ENCODE peak calls at places on chromosomes 16 and 17, in seven cellular contexts. One of them, this sample, is unnamed.

GRCh38 chr16:66359012-66359411 is 7.5 kb upstream of the CDH5 start:
- DNase-seq in T-cell: no peak
- DNase-seq in heart right ventricle: no peak
- DNase-seq in C1 segment of cervical spinal cord: no peak
- DNase-seq in stimulated activated CD8-positive, alpha-beta memory T cell treated with anti-CD3 and anti-CD28 coated beads, Interleukin-4, amount 100 ng/mL, for 24 hours: no peak
- DNase-seq in activated CD4-positive, alpha-beta T cell treated with anti-CD3 and anti-CD28 coated beads, Interleukin-2, amount 50 U/mL, for 1 hour: no peak
- DNase-seq in HEK293T: no peak
- DNase-seq in this sample: no peak

GRCh38 chr16:6946106-6946505 is 386.5 kb upstream of the RBFOX1 start:
- DNase-seq in T-cell: no peak
- DNase-seq in heart right ventricle: no peak
- DNase-seq in C1 segment of cervical spinal cord: no peak
- DNase-seq in stimulated activated CD8-positive, alpha-beta memory T cell treated with anti-CD3 and anti-CD28 coated beads, Interleukin-4, amount 100 ng/mL, for 24 hours: no peak
- DNase-seq in activated CD4-positive, alpha-beta T cell treated with anti-CD3 and anti-CD28 coated beads, Interleukin-2, amount 50 U/mL, for 1 hour: no peak
- DNase-seq in HEK293T: no peak
- DNase-seq in this sample: no peak

GRCh38 chr16:75114946-75115825 is 1.4 kb downstream of the LDHD start:
- DNase-seq in T-cell: no peak
- DNase-seq in heart right ventricle: no peak
- DNase-seq in C1 segment of cervical spinal cord: no peak
- DNase-seq in stimulated activated CD8-positive, alpha-beta memory T cell treated with anti-CD3 and anti-CD28 coated beads, Interleukin-4, amount 100 ng/mL, for 24 hours: no peak
- DNase-seq in activated CD4-positive, alpha-beta T cell treated with anti-CD3 and anti-CD28 coated beads, Interleukin-2, amount 50 U/mL, for 1 hour: no peak
- DNase-seq in HEK293T: no peak
- DNase-seq in this sample: no peak

GRCh38 chr17:38960402-38960801 is 6.8 kb downstream of the FBXO47 start:
- DNase-seq in T-cell: no peak
- DNase-seq in heart right ventricle: no peak
- DNase-seq in C1 segment of cervical spinal cord: no peak
- DNase-seq in stimulated activated CD8-positive, alpha-beta memory T cell treated with anti-CD3 and anti-CD28 coated beads, Interleukin-4, amount 100 ng/mL, for 24 hours: no peak
- DNase-seq in activated CD4-positive, alpha-beta T cell treated with anti-CD3 and anti-CD28 coated beads, Interleukin-2, amount 50 U/mL, for 1 hour: no peak
- DNase-seq in HEK293T: no peak
- DNase-seq in this sample: no peak

GRCh38 chr17:36500745-36501225 is 14.3 kb downstream of the ZNHIT3 start:
- DNase-seq in T-cell: no peak
- DNase-seq in heart right ventricle: no peak
- DNase-seq in C1 segment of cervical spinal cord: no peak
- DNase-seq in stimulated activated CD8-positive, alpha-beta memory T cell treated with anti-CD3 and anti-CD28 coated beads, Interleukin-4, amount 100 ng/mL, for 24 hours: no peak
- DNase-seq in activated CD4-positive, alpha-beta T cell treated with anti-CD3 and anti-CD28 coated beads, Interleukin-2, amount 50 U/mL, for 1 hour: no peak
- DNase-seq in HEK293T: no peak
- DNase-seq in this sample: no peak

GRCh38 chr17:33523577-33523981 is 230.5 kb upstream of the ASIC2 start:
- DNase-seq in T-cell: no peak
- DNase-seq in heart right ventricle: no peak
- DNase-seq in C1 segment of cervical spinal cord: no peak
- DNase-seq in stimulated activated CD8-positive, alpha-beta memory T cell treated with anti-CD3 and anti-CD28 coated beads, Interleukin-4, amount 100 ng/mL, for 24 hours: no peak
- DNase-seq in activated CD4-positive, alpha-beta T cell treated with anti-CD3 and anti-CD28 coated beads, Interleukin-2, amount 50 U/mL, for 1 hour: no peak
- DNase-seq in HEK293T: no peak
- DNase-seq in this sample: no peak

GRCh38 chr16:77459534-77460412 is 24.9 kb upstream of the ADAMTS18 start:
- DNase-seq in T-cell: no peak
- DNase-seq in heart right ventricle: no peak
- DNase-seq in C1 segment of cervical spinal cord: no peak
- DNase-seq in stimulated activated CD8-positive, alpha-beta memory T cell treated with anti-CD3 and anti-CD28 coated beads, Interleukin-4, amount 100 ng/mL, for 24 hours: no peak
- DNase-seq in activated CD4-positive, alpha-beta T cell treated with anti-CD3 and anti-CD28 coated beads, Interleukin-2, amount 50 U/mL, for 1 hour: no peak
- DNase-seq in HEK293T: no peak
- DNase-seq in this sample: no peak

GRCh38 chr16:14634389-14634725 is 1.6 kb downstream of the BFAR start:
- DNase-seq in T-cell: no peak
- DNase-seq in heart right ventricle: no peak
- DNase-seq in C1 segment of cervical spinal cord: no peak
- DNase-seq in stimulated activated CD8-positive, alpha-beta memory T cell treated with anti-CD3 and anti-CD28 coated beads, Interleukin-4, amount 100 ng/mL, for 24 hours: no peak
- DNase-seq in activated CD4-positive, alpha-beta T cell treated with anti-CD3 and anti-CD28 coated beads, Interleukin-2, amount 50 U/mL, for 1 hour: no peak
- DNase-seq in HEK293T: no peak
- DNase-seq in this sample: no peak

GRCh38 chr16:46732561-46732960 is 15.6 kb downstream of the MYLK3 start:
- DNase-seq in T-cell: no peak
- DNase-seq in heart right ventricle: no peak
- DNase-seq in C1 segment of cervical spinal cord: no peak
- DNase-seq in stimulated activated CD8-positive, alpha-beta memory T cell treated with anti-CD3 and anti-CD28 coated beads, Interleukin-4, amount 100 ng/mL, for 24 hours: no peak
- DNase-seq in activated CD4-positive, alpha-beta T cell treated with anti-CD3 and anti-CD28 coated beads, Interleukin-2, amount 50 U/mL, for 1 hour: no peak
- DNase-seq in HEK293T: no peak
- DNase-seq in this sample: no peak

GRCh38 chr17:83124871-83125514 is 45.6 kb downstream of the METRNL start:
- DNase-seq in T-cell: peak
- DNase-seq in heart right ventricle: no peak
- DNase-seq in C1 segment of cervical spinal cord: no peak
- DNase-seq in stimulated activated CD8-positive, alpha-beta memory T cell treated with anti-CD3 and anti-CD28 coated beads, Interleukin-4, amount 100 ng/mL, for 24 hours: no peak
- DNase-seq in activated CD4-positive, alpha-beta T cell treated with anti-CD3 and anti-CD28 coated beads, Interleukin-2, amount 50 U/mL, for 1 hour: no peak
- DNase-seq in HEK293T: no peak
- DNase-seq in this sample: no peak

GRCh38 chr17:76612977-76613851 is 27.6 kb upstream of the ST6GALNAC2 start:
- DNase-seq in T-cell: no peak
- DNase-seq in heart right ventricle: no peak
- DNase-seq in C1 segment of cervical spinal cord: no peak
- DNase-seq in stimulated activated CD8-positive, alpha-beta memory T cell treated with anti-CD3 and anti-CD28 coated beads, Interleukin-4, amount 100 ng/mL, for 24 hours: no peak
- DNase-seq in activated CD4-positive, alpha-beta T cell treated with anti-CD3 and anti-CD28 coated beads, Interleukin-2, amount 50 U/mL, for 1 hour: no peak
- DNase-seq in HEK293T: peak
- DNase-seq in this sample: no peak

GRCh38 chr17:81453712-81454111 is 58.5 kb downstream of the BAHCC1 start:
- DNase-seq in T-cell: peak
- DNase-seq in heart right ventricle: no peak
- DNase-seq in C1 segment of cervical spinal cord: no peak
- DNase-seq in stimulated activated CD8-positive, alpha-beta memory T cell treated with anti-CD3 and anti-CD28 coated beads, Interleukin-4, amount 100 ng/mL, for 24 hours: no peak
- DNase-seq in activated CD4-positive, alpha-beta T cell treated with anti-CD3 and anti-CD28 coated beads, Interleukin-2, amount 50 U/mL, for 1 hour: no peak
- DNase-seq in HEK293T: no peak
- DNase-seq in this sample: no peak

GRCh38 chr17:75830168-75831031 is 13.8 kb downstream of the UNC13D start:
- DNase-seq in T-cell: peak
- DNase-seq in heart right ventricle: no peak
- DNase-seq in C1 segment of cervical spinal cord: no peak
- DNase-seq in stimulated activated CD8-positive, alpha-beta memory T cell treated with anti-CD3 and anti-CD28 coated beads, Interleukin-4, amount 100 ng/mL, for 24 hours: no peak
- DNase-seq in activated CD4-positive, alpha-beta T cell treated with anti-CD3 and anti-CD28 coated beads, Interleukin-2, amount 50 U/mL, for 1 hour: peak
- DNase-seq in HEK293T: peak
- DNase-seq in this sample: no peak

GRCh38 chr16:7471268-7471667 is 138.6 kb downstream of the RBFOX1 start:
- DNase-seq in T-cell: no peak
- DNase-seq in heart right ventricle: no peak
- DNase-seq in C1 segment of cervical spinal cord: no peak
- DNase-seq in stimulated activated CD8-positive, alpha-beta memory T cell treated with anti-CD3 and anti-CD28 coated beads, Interleukin-4, amount 100 ng/mL, for 24 hours: no peak
- DNase-seq in activated CD4-positive, alpha-beta T cell treated with anti-CD3 and anti-CD28 coated beads, Interleukin-2, amount 50 U/mL, for 1 hour: no peak
- DNase-seq in HEK293T: no peak
- DNase-seq in this sample: no peak

GRCh38 chr17:82959242-82959930 is 119.6 kb upstream of the ZNF750 start:
- DNase-seq in T-cell: no peak
- DNase-seq in heart right ventricle: no peak
- DNase-seq in C1 segment of cervical spinal cord: no peak
- DNase-seq in stimulated activated CD8-positive, alpha-beta memory T cell treated with anti-CD3 and anti-CD28 coated beads, Interleukin-4, amount 100 ng/mL, for 24 hours: no peak
- DNase-seq in activated CD4-positive, alpha-beta T cell treated with anti-CD3 and anti-CD28 coated beads, Interleukin-2, amount 50 U/mL, for 1 hour: no peak
- DNase-seq in HEK293T: no peak
- DNase-seq in this sample: no peak

GRCh38 chr17:75135946-75136345 is 4.4 kb upstream of the NT5C start:
- DNase-seq in T-cell: no peak
- DNase-seq in heart right ventricle: no peak
- DNase-seq in C1 segment of cervical spinal cord: no peak
- DNase-seq in stimulated activated CD8-positive, alpha-beta memory T cell treated with anti-CD3 and anti-CD28 coated beads, Interleukin-4, amount 100 ng/mL, for 24 hours: no peak
- DNase-seq in activated CD4-positive, alpha-beta T cell treated with anti-CD3 and anti-CD28 coated beads, Interleukin-2, amount 50 U/mL, for 1 hour: no peak
- DNase-seq in HEK293T: no peak
- DNase-seq in this sample: no peak

GRCh38 chr16:75475420-75475847 is 10.9 kb upstream of the TMEM170A start:
- DNase-seq in T-cell: no peak
- DNase-seq in heart right ventricle: no peak
- DNase-seq in C1 segment of cervical spinal cord: no peak
- DNase-seq in stimulated activated CD8-positive, alpha-beta memory T cell treated with anti-CD3 and anti-CD28 coated beads, Interleukin-4, amount 100 ng/mL, for 24 hours: no peak
- DNase-seq in activated CD4-positive, alpha-beta T cell treated with anti-CD3 and anti-CD28 coated beads, Interleukin-2, amount 50 U/mL, for 1 hour: no peak
- DNase-seq in HEK293T: no peak
- DNase-seq in this sample: no peak

GRCh38 chr16:12239226-12239625 is 262.7 kb downstream of the SNX29 start:
- DNase-seq in T-cell: no peak
- DNase-seq in heart right ventricle: no peak
- DNase-seq in C1 segment of cervical spinal cord: no peak
- DNase-seq in stimulated activated CD8-positive, alpha-beta memory T cell treated with anti-CD3 and anti-CD28 coated beads, Interleukin-4, amount 100 ng/mL, for 24 hours: no peak
- DNase-seq in activated CD4-positive, alpha-beta T cell treated with anti-CD3 and anti-CD28 coated beads, Interleukin-2, amount 50 U/mL, for 1 hour: no peak
- DNase-seq in HEK293T: no peak
- DNase-seq in this sample: no peak

GRCh38 chr17:42980766-42981397 is 517 bp downstream of the RUNDC1 start:
- DNase-seq in T-cell: peak
- DNase-seq in heart right ventricle: peak
- DNase-seq in C1 segment of cervical spinal cord: no peak
- DNase-seq in stimulated activated CD8-positive, alpha-beta memory T cell treated with anti-CD3 and anti-CD28 coated beads, Interleukin-4, amount 100 ng/mL, for 24 hours: peak
- DNase-seq in activated CD4-positive, alpha-beta T cell treated with anti-CD3 and anti-CD28 coated beads, Interleukin-2, amount 50 U/mL, for 1 hour: peak
- DNase-seq in HEK293T: peak
- DNase-seq in this sample: peak

GRCh38 chr16:69417537-69418199 is 6.8 kb upstream of the CYB5B start:
- DNase-seq in T-cell: no peak
- DNase-seq in heart right ventricle: no peak
- DNase-seq in C1 segment of cervical spinal cord: no peak
- DNase-seq in stimulated activated CD8-positive, alpha-beta memory T cell treated with anti-CD3 and anti-CD28 coated beads, Interleukin-4, amount 100 ng/mL, for 24 hours: no peak
- DNase-seq in activated CD4-positive, alpha-beta T cell treated with anti-CD3 and anti-CD28 coated beads, Interleukin-2, amount 50 U/mL, for 1 hour: no peak
- DNase-seq in HEK293T: no peak
- DNase-seq in this sample: no peak

GRCh38 chr17:60904582-60904981 is 226.9 kb downstream of the BCAS3 start:
- DNase-seq in T-cell: no peak
- DNase-seq in heart right ventricle: no peak
- DNase-seq in C1 segment of cervical spinal cord: no peak
- DNase-seq in stimulated activated CD8-positive, alpha-beta memory T cell treated with anti-CD3 and anti-CD28 coated beads, Interleukin-4, amount 100 ng/mL, for 24 hours: no peak
- DNase-seq in activated CD4-positive, alpha-beta T cell treated with anti-CD3 and anti-CD28 coated beads, Interleukin-2, amount 50 U/mL, for 1 hour: no peak
- DNase-seq in HEK293T: no peak
- DNase-seq in this sample: no peak

GRCh38 chr17:53628011-53628410 is 194.7 kb upstream of the KIF2B start:
- DNase-seq in T-cell: no peak
- DNase-seq in heart right ventricle: no peak
- DNase-seq in C1 segment of cervical spinal cord: no peak
- DNase-seq in stimulated activated CD8-positive, alpha-beta memory T cell treated with anti-CD3 and anti-CD28 coated beads, Interleukin-4, amount 100 ng/mL, for 24 hours: no peak
- DNase-seq in activated CD4-positive, alpha-beta T cell treated with anti-CD3 and anti-CD28 coated beads, Interleukin-2, amount 50 U/mL, for 1 hour: no peak
- DNase-seq in HEK293T: no peak
- DNase-seq in this sample: no peak

GRCh38 chr17:42783778-42784138 is 3.3 kb downstream of the WNK4 start:
- DNase-seq in T-cell: no peak
- DNase-seq in heart right ventricle: no peak
- DNase-seq in C1 segment of cervical spinal cord: no peak
- DNase-seq in stimulated activated CD8-positive, alpha-beta memory T cell treated with anti-CD3 and anti-CD28 coated beads, Interleukin-4, amount 100 ng/mL, for 24 hours: no peak
- DNase-seq in activated CD4-positive, alpha-beta T cell treated with anti-CD3 and anti-CD28 coated beads, Interleukin-2, amount 50 U/mL, for 1 hour: no peak
- DNase-seq in HEK293T: no peak
- DNase-seq in this sample: no peak

GRCh38 chr17:4940625-4941021 is 555 bp downstream of the RNF167 start:
- DNase-seq in T-cell: peak
- DNase-seq in heart right ventricle: no peak
- DNase-seq in C1 segment of cervical spinal cord: no peak
- DNase-seq in stimulated activated CD8-positive, alpha-beta memory T cell treated with anti-CD3 and anti-CD28 coated beads, Interleukin-4, amount 100 ng/mL, for 24 hours: no peak
- DNase-seq in activated CD4-positive, alpha-beta T cell treated with anti-CD3 and anti-CD28 coated beads, Interleukin-2, amount 50 U/mL, for 1 hour: peak
- DNase-seq in HEK293T: no peak
- DNase-seq in this sample: no peak

GRCh38 chr17:28598389-28598788 is 436 bp downstream of the SPAG5 start:
- DNase-seq in T-cell: no peak
- DNase-seq in heart right ventricle: no peak
- DNase-seq in C1 segment of cervical spinal cord: no peak
- DNase-seq in stimulated activated CD8-positive, alpha-beta memory T cell treated with anti-CD3 and anti-CD28 coated beads, Interleukin-4, amount 100 ng/mL, for 24 hours: no peak
- DNase-seq in activated CD4-positive, alpha-beta T cell treated with anti-CD3 and anti-CD28 coated beads, Interleukin-2, amount 50 U/mL, for 1 hour: no peak
- DNase-seq in HEK293T: no peak
- DNase-seq in this sample: no peak

GRCh38 chr16:49281843-49282642 is 405 bp upstream of the CBLN1 start:
- DNase-seq in T-cell: no peak
- DNase-seq in heart right ventricle: peak
- DNase-seq in C1 segment of cervical spinal cord: no peak
- DNase-seq in stimulated activated CD8-positive, alpha-beta memory T cell treated with anti-CD3 and anti-CD28 coated beads, Interleukin-4, amount 100 ng/mL, for 24 hours: peak
- DNase-seq in activated CD4-positive, alpha-beta T cell treated with anti-CD3 and anti-CD28 coated beads, Interleukin-2, amount 50 U/mL, for 1 hour: no peak
- DNase-seq in HEK293T: peak
- DNase-seq in this sample: peak

This sample was measured in GM12892.